ENCODE peak calls at places on chromosome 15, in four cellular contexts. S is HCT116, M is keratinocyte, T is GM10248. U is an unnamed sample.

GRCh38 chr15:50148362-50148963 is 29.4 kb upstream of the ATP8B4 start:
- DNase-seq in S (peak; percentile 81), M (no peak), T (no peak), U (no peak)

GRCh38 chr15:58423858-58424608 is 7.8 kb upstream of the LIPC start:
- DNase-seq in S (no peak), M (no peak), T (no peak), U (peak; percentile 11)

GRCh38 chr15:51024735-51025453 is 69.8 kb downstream of the TNFAIP8L3 start:
- DNase-seq in S (no peak), M (peak; percentile 50), T (no peak), U (no peak)

GRCh38 chr15:101657968-101658784 is 6.0 kb upstream of the TM2D3 start:
- DNase-seq in S (no peak), M (no peak), T (no peak), U (no peak)

GRCh38 chr15:49793943-49794342 is 173.1 kb downstream of the DTWD1 start:
- DNase-seq in S (no peak), M (no peak), T (no peak), U (no peak)

GRCh38 chr15:69998541-69999391 is 99.0 kb downstream of the TLE3 start:
- DNase-seq in S (no peak), M (no peak), T (no peak), U (no peak)

GRCh38 chr15:59993950-59994401 is 10.1 kb upstream of the FOXB1 start:
- DNase-seq in S (no peak), M (no peak), T (peak; percentile 25), U (peak; percentile 49)

GRCh38 chr15:95840004-95840403 is 490.5 kb upstream of the NR2F2 start:
- DNase-seq in S (no peak), M (no peak), T (no peak), U (no peak)

GRCh38 chr15:69987492-69988482 is 109.9 kb downstream of the TLE3 start:
- DNase-seq in S (no peak), M (no peak), T (no peak), U (no peak)

GRCh38 chr15:61112231-61112630 is 116.9 kb downstream of the RORA start:
- DNase-seq in S (no peak), M (no peak), T (no peak), U (no peak)

GRCh38 chr15:31352283-31352880 is 25.7 kb downstream of the KLF13 start:
- DNase-seq in S (no peak), M (no peak), T (no peak), U (peak; percentile 35)

GRCh38 chr15:76258460-76258859 is 52.8 kb downstream of the ETFA start:
- DNase-seq in S (no peak), M (no peak), T (no peak), U (no peak)

GRCh38 chr15:87924433-87924832 is 332.1 kb downstream of the NTRK3 start:
- DNase-seq in S (no peak), M (no peak), T (no peak), U (no peak)

GRCh38 chr15:65940618-65940909 is 71.3 kb downstream of the RAB11A start:
- DNase-seq in S (no peak), M (no peak), T (no peak), U (no peak)

GRCh38 chr15:48191574-48192225 is at the start of gene CTXN2:
- DNase-seq in S (no peak), M (no peak), T (no peak), U (no peak)

GRCh38 chr15:31442203-31443090 is 115.8 kb downstream of the KLF13 start:
- DNase-seq in S (no peak), M (peak; percentile 95), T (no peak), U (peak; percentile 50)

GRCh38 chr15:40306908-40307307 is 827 bp downstream of the PLCB2 start:
- DNase-seq in S (no peak), M (no peak), T (no peak), U (peak; percentile 18)

GRCh38 chr15:27601239-27601942 is 497.7 kb downstream of the OCA2 start:
- DNase-seq in S (no peak), M (no peak), T (no peak), U (no peak)

GRCh38 chr15:68574629-68575028 is 4.2 kb upstream of the CORO2B start:
- DNase-seq in S (no peak), M (no peak), T (no peak), U (no peak)

GRCh38 chr15:52672661-52673060 is 6.5 kb downstream of the ATOSA start:
- DNase-seq in S (no peak), M (no peak), T (no peak), U (no peak)

GRCh38 chr15:66766282-66767228 is 64.5 kb downstream of the SMAD6 start:
- DNase-seq in S (no peak), M (no peak), T (no peak), U (no peak)

GRCh38 chr15:63915888-63916731 is 82.4 kb upstream of the HERC1 start:
- DNase-seq in S (no peak), M (no peak), T (no peak), U (no peak)
- TF ChIP-seq CTCF in S (peak; percentile 32), M (no peak), T (no peak), U (no peak)

GRCh38 chr15:90087454-90088154 is 14.7 kb downstream of the IDH2 start:
- DNase-seq in S (no peak), M (no peak), T (no peak), U (peak; percentile 61)
- TF ChIP-seq CTCF in S (peak; percentile 60), M (peak; percentile 45), T (no peak), U (no peak)

DNA sequence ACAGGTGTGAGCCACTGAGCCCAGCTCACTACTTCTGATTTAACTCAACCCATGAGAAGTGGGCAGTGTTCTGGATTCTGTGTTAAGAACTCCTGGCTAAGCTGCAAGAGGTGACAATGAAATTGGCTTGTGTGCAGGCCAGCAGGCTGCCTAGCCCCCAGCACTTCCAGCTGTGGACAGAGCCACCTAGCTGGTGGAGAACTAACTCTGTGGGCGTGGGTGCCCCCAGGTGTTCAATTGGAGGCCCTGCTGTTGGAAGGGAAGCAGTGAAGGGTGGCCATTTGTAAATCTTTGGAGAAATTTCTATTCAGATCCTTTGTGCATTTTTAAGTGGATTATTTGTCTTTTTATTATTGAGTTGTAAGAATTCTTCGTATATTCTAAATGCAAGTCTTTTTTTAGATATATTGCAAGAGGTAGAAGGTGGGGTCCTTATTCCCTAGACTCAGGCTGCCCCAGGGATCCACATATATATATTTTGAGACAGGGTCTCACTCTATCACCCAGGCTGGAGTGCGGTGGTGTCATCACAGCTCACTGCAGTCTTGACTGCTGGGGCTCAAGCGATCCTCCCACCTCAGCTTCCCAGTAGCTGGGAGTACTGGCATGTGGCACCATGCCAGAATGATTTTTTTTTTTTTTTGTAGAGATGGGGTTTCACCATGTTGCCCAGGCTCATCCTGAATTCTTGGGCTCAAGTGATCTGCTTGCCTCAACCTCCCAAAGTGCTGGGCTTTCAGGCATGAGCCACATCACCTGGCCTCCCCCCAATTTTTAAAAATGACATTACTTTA is 7.2 kb upstream of the SCAMP5 start:
- DNase-seq in S (peak; percentile 41), M (no peak), T (no peak), U (peak; percentile 79)
- TF ChIP-seq CTCF in S (peak; percentile 82), M (peak; percentile 81), T (peak; percentile 33), U (peak; percentile 56)

GRCh38 chr15:25342629-25343028 is 96.2 kb downstream of the UBE3A start:
- DNase-seq in S (no peak), M (no peak), T (no peak), U (no peak)

GRCh38 chr15:25347707-25348106 is 91.1 kb downstream of the UBE3A start:
- DNase-seq in S (no peak), M (no peak), T (no peak), U (no peak)

GRCh38 chr15:25346371-25346770 is 92.5 kb downstream of the UBE3A start:
- DNase-seq in S (no peak), M (no peak), T (no peak), U (no peak)

GRCh38 chr15:25345943-25346342 is 92.9 kb downstream of the UBE3A start:
- DNase-seq in S (no peak), M (no peak), T (no peak), U (no peak)
- TF ChIP-seq CTCF in S (peak; percentile 38), M (peak; percentile 62), T (no peak), U (no peak)

DNA sequence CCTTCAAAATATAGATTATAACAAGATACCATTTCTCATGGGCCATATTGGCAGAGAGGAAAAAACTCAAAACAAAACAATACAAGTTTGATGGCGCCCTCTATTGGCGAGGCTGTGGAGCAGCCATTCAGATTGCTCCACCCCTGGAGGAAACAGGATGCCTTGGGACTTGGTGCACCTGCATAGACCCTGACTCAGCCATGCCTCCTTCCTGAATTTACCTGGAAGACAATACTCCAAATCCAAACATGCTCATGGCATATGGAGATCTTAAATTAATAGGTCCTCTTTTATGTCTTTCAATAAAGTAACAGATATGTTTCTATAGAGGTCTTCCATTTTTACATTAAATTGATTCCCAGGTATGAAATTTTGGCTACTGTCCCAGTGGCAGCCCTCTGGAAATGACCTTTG is 90.0 kb downstream of the APBA2 start:
- DNase-seq in S (peak; percentile 39), M (no peak), T (peak; percentile 63), U (peak; percentile 73)
- TF ChIP-seq CTCF in S (peak; percentile 90), M (peak; percentile 74), T (peak; percentile 83), U (peak; percentile 90)

U was measured in activated CD8-positive, alpha-beta T cell treated with anti-CD3 and anti-CD28 coated beads for 36 hours.